ENCODE peak calls at places on chromosome 12, in six cellular contexts. D is endothelial cell of umbilical vein, T is fibroblast of lung, X is PC-3, K is HCT116, Z is H1. C is an unnamed sample.

GRCh38 chr12:26188132-26188531 is 7.2 kb upstream of the SSPN start:
- DNase-seq in D (no peak), T (peak; percentile 90), X (peak; percentile 61), K (no peak), Z (no peak), C (no peak)

GRCh38 chr12:131855521-131856142 is 27.4 kb downstream of the MMP17 start:
- DNase-seq in D (no peak), T (no peak), X (peak; percentile 24), K (no peak), Z (no peak), C (no peak)

GRCh38 chr12:119990382-119990874 is 1.4 kb downstream of the BICDL1 start:
- DNase-seq in D (no peak), T (no peak), X (no peak), K (no peak), Z (no peak), C (no peak)

GRCh38 chr12:58491296-58491695 is 429.0 kb downstream of the LRIG3 start:
- DNase-seq in D (no peak), T (peak; percentile 90), X (peak; percentile 10), K (no peak), Z (no peak), C (no peak)

GRCh38 chr12:12608557-12608957 is 3.1 kb upstream of the CREBL2 start:
- DNase-seq in D (no peak), T (peak; percentile 8), X (peak; percentile 45), K (no peak), Z (no peak), C (no peak)

GRCh38 chr12:108689314-108690190 is 41.8 kb downstream of the CORO1C start:
- DNase-seq in D (peak; percentile 93), T (peak; percentile 60), X (no peak), K (peak; percentile 27), Z (no peak), C (no peak)

GRCh38 chr12:102917026-102917787 is at the start of gene PAH:
- DNase-seq in D (no peak), T (no peak), X (no peak), K (no peak), Z (peak; percentile 51), C (no peak)

GRCh38 chr12:127063339-127064090 is 1203.5 kb upstream of the TMEM132C start:
- DNase-seq in D (no peak), T (peak; percentile 13), X (peak; percentile 85), K (no peak), Z (no peak), C (no peak)

GRCh38 chr12:100460702-100461101 is 13.0 kb upstream of the NR1H4 start:
- DNase-seq in D (no peak), T (peak; percentile 1), X (no peak), K (no peak), Z (no peak), C (no peak)

GRCh38 chr12:132188451-132189298 is 44.4 kb downstream of the NOC4L start:
- DNase-seq in D (no peak), T (no peak), X (no peak), K (no peak), Z (no peak), C (no peak)

GRCh38 chr12:7756993-7757392 is 8.0 kb upstream of the NANOGNB start:
- DNase-seq in D (no peak), T (no peak), X (no peak), K (no peak), Z (no peak), C (no peak)

GRCh38 chr12:121628536-121628935 is 2.2 kb downstream of the ORAI1 start:
- DNase-seq in D (no peak), T (no peak), X (no peak), K (no peak), Z (no peak), C (no peak)

GRCh38 chr12:118098911-118099671 is 4.7 kb downstream of the VSIG10 start:
- DNase-seq in D (no peak), T (no peak), X (no peak), K (no peak), Z (no peak), C (no peak)

GRCh38 chr12:41932470-41932991 is 212.1 kb downstream of the GXYLT1 start:
- DNase-seq in D (peak; percentile 90), T (peak; percentile 46), X (peak; percentile 10), K (no peak), Z (no peak), C (no peak)

DNA sequence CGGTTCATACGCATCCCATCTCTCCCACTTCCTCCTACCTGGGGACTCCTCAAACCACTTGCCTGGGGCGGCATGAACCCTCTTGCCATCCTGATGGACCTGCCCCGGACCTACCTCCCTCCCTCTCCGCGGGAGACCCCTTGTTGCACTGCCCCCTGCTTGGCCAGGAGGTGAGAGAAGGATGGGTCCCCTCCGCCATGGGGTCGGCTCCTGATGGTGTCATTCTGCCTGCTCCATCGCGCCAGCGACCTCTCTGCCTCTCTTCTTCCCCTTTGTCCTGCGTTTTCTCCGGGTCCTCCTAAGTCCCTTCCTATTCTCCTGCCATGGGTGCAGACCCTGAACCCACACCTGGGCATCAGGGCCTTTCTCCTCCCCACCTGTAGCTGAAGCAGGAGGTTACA is 3.6 kb downstream of the WNT1 start:
- DNase-seq in D (no peak), T (no peak), X (no peak), K (no peak), Z (no peak), C (no peak)
- TF ChIP-seq EZH2 in D (no peak), T (no peak), X (no peak), K (no peak), Z (peak; percentile 84), C (no peak)

DNA sequence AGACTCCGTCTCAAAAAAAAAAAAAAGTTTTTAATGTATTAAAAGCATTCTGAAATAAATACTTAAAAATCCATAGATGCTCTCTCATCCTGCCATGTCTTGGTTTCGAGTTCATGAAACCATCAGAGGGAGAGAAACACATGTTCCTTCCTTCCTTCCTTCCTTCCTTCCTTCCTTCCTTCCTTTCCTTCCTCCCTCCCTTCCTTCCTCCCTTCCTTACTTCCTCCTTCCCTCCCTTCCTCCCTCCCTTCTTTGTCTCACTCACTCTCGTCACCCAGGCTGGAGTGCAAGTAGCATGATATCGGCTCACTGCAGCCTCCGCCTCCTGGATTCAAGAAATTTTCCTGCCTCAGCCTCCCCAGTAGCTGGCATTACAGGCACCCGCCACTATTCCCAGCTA is 60.4 kb upstream of the DUSP6 start:
- DNase-seq in D (no peak), T (no peak), X (no peak), K (no peak), Z (no peak), C (no peak)
- TF ChIP-seq EZH2 in D (no peak), T (no peak), X (no peak), K (no peak), Z (no peak), C (no peak)

GRCh38 chr12:2053675-2054070 is 886 bp downstream of the CACNA1C start:
- DNase-seq in D (no peak), T (no peak), X (no peak), K (no peak), Z (no peak), C (no peak)
- TF ChIP-seq EZH2 in D (no peak), T (no peak), X (no peak), K (no peak), Z (peak; percentile 31), C (no peak)

GRCh38 chr12:97385121-97385520 is 77.5 kb upstream of the RMST start:
- DNase-seq in D (no peak), T (no peak), X (no peak), K (no peak), Z (no peak), C (no peak)
- TF ChIP-seq EZH2 in D (no peak), T (no peak), X (no peak), K (no peak), Z (no peak), C (no peak)

GRCh38 chr12:1837541-1838206 is 17.3 kb downstream of the LRTM2 start:
- DNase-seq in D (peak; percentile 20), T (peak; percentile 48), X (peak; percentile 35), K (no peak), Z (no peak), C (no peak)
- TF ChIP-seq EZH2 in D (no peak), T (no peak), X (no peak), K (no peak), Z (no peak), C (no peak)

GRCh38 chr12:2794261-2794735 is 472 bp upstream of the FKBP4 start:
- DNase-seq in D (no peak), T (no peak), X (no peak), K (no peak), Z (no peak), C (no peak)
- TF ChIP-seq EZH2 in D (peak; percentile 87), T (no peak), X (no peak), K (no peak), Z (no peak), C (peak; percentile 50)

GRCh38 chr12:49345048-49345839 is 1.4 kb upstream of the DNAJC22 start:
- DNase-seq in D (no peak), T (no peak), X (peak; percentile 23), K (no peak), Z (no peak), C (no peak)
- TF ChIP-seq EZH2 in D (no peak), T (peak; percentile 93), X (no peak), K (no peak), Z (peak; percentile 59), C (peak; percentile 98)

GRCh38 chr12:85274076-85274415 is 6.0 kb upstream of the ALX1 start:
- DNase-seq in D (no peak), T (no peak), X (no peak), K (no peak), Z (no peak), C (no peak)
- TF ChIP-seq EZH2 in D (no peak), T (no peak), X (no peak), K (no peak), Z (peak; percentile 60), C (peak; percentile 18)

DNA sequence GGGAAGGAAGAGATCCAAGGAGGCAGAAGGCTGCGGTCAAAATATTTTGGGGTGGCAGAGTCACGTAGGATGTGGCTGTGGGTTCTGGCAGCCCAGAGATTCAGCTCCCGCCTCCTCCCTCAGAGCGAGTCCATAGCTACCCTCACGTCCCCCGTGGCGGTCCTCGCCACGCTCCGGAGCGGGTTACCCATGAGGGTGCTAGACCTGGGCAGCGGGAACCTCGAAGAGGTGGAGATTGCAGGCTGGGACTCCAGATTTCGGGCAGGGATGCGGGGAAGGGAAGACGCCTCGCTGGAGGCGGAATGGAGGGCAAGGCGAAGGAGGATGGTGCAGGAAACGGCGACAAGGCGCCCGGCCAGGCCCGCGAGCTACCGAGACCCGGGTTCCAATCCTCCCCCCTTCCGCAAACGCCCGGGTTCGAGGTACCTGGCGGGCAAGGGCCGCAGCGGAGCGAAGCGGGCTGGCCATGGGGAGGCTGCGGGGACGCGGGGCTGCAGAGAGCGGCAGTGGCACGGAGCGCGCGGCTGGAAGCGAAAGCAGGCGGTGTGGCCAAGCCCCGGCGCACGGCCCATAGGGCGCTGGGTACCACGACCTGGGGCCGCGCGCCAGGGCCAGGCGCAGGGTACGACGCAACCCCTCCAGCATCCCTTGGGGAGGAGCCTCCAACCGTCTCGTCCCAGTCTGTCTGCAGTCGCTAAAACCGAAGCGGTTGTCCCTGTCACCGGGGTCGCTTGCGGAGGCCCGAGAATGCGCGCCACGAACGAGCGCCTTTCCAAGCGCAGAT is 46.2 kb downstream of the BCAT1 start:
- DNase-seq in D (no peak), T (peak; percentile 52), X (no peak), K (no peak), Z (no peak), C (no peak)
- TF ChIP-seq EZH2 in D (no peak), T (no peak), X (no peak), K (no peak), Z (no peak), C (no peak)